ENCODE peak calls at places on chromosomes 12 and 14, in six cellular contexts. L, K, T, M, U and F are unnamed samples.

GRCh38 chr12:103840399-103840880 is 594 bp downstream of the NT5DC3 start:
- DNase-seq in L (no peak), K (no peak), T (no peak), M (peak), U (no peak), F (peak)

GRCh38 chr12:33192226-33192625 is 247.4 kb downstream of the SYT10 start:
- DNase-seq in L (no peak), K (no peak), T (no peak), M (no peak), U (no peak), F (no peak)

GRCh38 chr12:107992870-107993451 is 136.1 kb upstream of the WSCD2 start:
- DNase-seq in L (peak), K (peak), T (no peak), M (peak), U (peak), F (no peak)

GRCh38 chr12:75816892-75817291 is 214.7 kb downstream of the PHLDA1 start:
- DNase-seq in L (no peak), K (no peak), T (no peak), M (no peak), U (peak), F (no peak)

GRCh38 chr14:89617471-89618291 is 200.6 kb upstream of the FOXN3 start:
- DNase-seq in L (peak), K (no peak), T (no peak), M (peak), U (peak), F (no peak)

GRCh38 chr12:26152507-26153102 is 27.8 kb upstream of the BHLHE41 start:
- DNase-seq in L (no peak), K (no peak), T (no peak), M (no peak), U (no peak), F (no peak)

GRCh38 chr12:46942579-46942978 is 116.8 kb upstream of the SLC38A4 start:
- DNase-seq in L (no peak), K (no peak), T (no peak), M (no peak), U (no peak), F (no peak)

GRCh38 chr14:24366664-24367505 is 1.1 kb upstream of the NFATC4 start:
- DNase-seq in L (peak), K (peak), T (peak), M (peak), U (peak), F (peak)

GRCh38 chr12:65330341-65330740 is 51.9 kb downstream of the MSRB3 start:
- DNase-seq in L (no peak), K (no peak), T (no peak), M (no peak), U (no peak), F (no peak)

GRCh38 chr12:19198272-19198671 is 68.7 kb downstream of the PLEKHA5 start:
- DNase-seq in L (no peak), K (no peak), T (no peak), M (no peak), U (no peak), F (no peak)

GRCh38 chr14:63290741-63291286 is 27.9 kb downstream of the GPHB5 start:
- DNase-seq in L (no peak), K (no peak), T (no peak), M (no peak), U (no peak), F (no peak)

GRCh38 chr12:68560823-68561422 is 49.8 kb upstream of the RAP1B start:
- DNase-seq in L (no peak), K (no peak), T (no peak), M (no peak), U (no peak), F (no peak)

GRCh38 chr12:15477761-15478160 is 155.5 kb downstream of the PTPRO start:
- DNase-seq in L (peak), K (no peak), T (no peak), M (no peak), U (peak), F (no peak)

GRCh38 chr14:84181072-84181471 is 1348.9 kb upstream of the FLRT2 start:
- DNase-seq in L (no peak), K (no peak), T (no peak), M (no peak), U (no peak), F (no peak)

GRCh38 chr14:65371784-65372183 is 40.7 kb upstream of the FUT8 start:
- DNase-seq in L (no peak), K (no peak), T (no peak), M (no peak), U (no peak), F (no peak)

GRCh38 chr14:21652209-21652808 is 1.3 kb upstream of the OR4E2 start:
- DNase-seq in L (no peak), K (no peak), T (no peak), M (peak), U (no peak), F (no peak)

GRCh38 chr12:65953621-65954020 is 129.3 kb downstream of the HMGA2 start:
- DNase-seq in L (no peak), K (no peak), T (no peak), M (no peak), U (no peak), F (no peak)

GRCh38 chr12:91690521-91690920 is 455.1 kb downstream of the BTG1 start:
- DNase-seq in L (no peak), K (no peak), T (no peak), M (no peak), U (no peak), F (no peak)

GRCh38 chr14:32458720-32459119 is 129.6 kb downstream of the AKAP6 start:
- DNase-seq in L (no peak), K (no peak), T (no peak), M (no peak), U (no peak), F (no peak)

GRCh38 chr14:33781267-33781666 is 169.6 kb downstream of the EGLN3 start:
- DNase-seq in L (no peak), K (no peak), T (no peak), M (no peak), U (no peak), F (no peak)

GRCh38 chr12:89469361-89469760 is 55.2 kb downstream of the GALNT4 start:
- DNase-seq in L (no peak), K (no peak), T (no peak), M (no peak), U (no peak), F (no peak)

GRCh38 chr14:93731753-93732152 is 56.5 kb downstream of the PRIMA1 start:
- DNase-seq in L (no peak), K (no peak), T (peak), M (no peak), U (no peak), F (peak)

GRCh38 chr12:128863957-128864356 is 10.7 kb downstream of the GLT1D1 start:
- DNase-seq in L (no peak), K (no peak), T (no peak), M (no peak), U (no peak), F (no peak)

GRCh38 chr12:13179159-13180074 is 17.1 kb upstream of the EMP1 start:
- DNase-seq in L (no peak), K (no peak), T (no peak), M (peak), U (no peak), F (peak)

GRCh38 chr12:121797937-121798801 is 4.7 kb upstream of the RHOF start:
- DNase-seq in L (peak), K (no peak), T (peak), M (no peak), U (peak), F (no peak)

GRCh38 chr14:61558271-61558670 is 137.0 kb upstream of the HIF1A start:
- DNase-seq in L (peak), K (no peak), T (no peak), M (no peak), U (peak), F (no peak)